ENCODE peak calls at places on chromosomes 2 and 18, in nine cellular contexts. T is neural crest cell, L is A549, S is BJ, B is heart left ventricle, C is SK-N-SH, O is AG04450, A is NB4, F is progenitor cell of endocrine pancreas. H is an unnamed sample.

GRCh38 chr2:96756788-96757476 is 3.8 kb upstream of the CNNM4 start:
- DNase-seq in T (no peak), L (no peak), S (no peak), B (no peak), C (no peak), O (no peak), A (no peak), F (no peak), H (no peak)

GRCh38 chr2:174572556-174572955 is 25.0 kb downstream of the WIPF1 start:
- DNase-seq in T (no peak), L (no peak), S (no peak), B (no peak), C (no peak), O (no peak), A (no peak), F (no peak), H (no peak)

GRCh38 chr2:26043862-26044736 is 10.2 kb downstream of the RAB10 start:
- DNase-seq in T (no peak), L (no peak), S (no peak), B (no peak), C (no peak), O (no peak), A (peak; percentile 51), F (no peak), H (no peak)

GRCh38 chr2:234595829-234596228 is 98.9 kb upstream of the ARL4C start:
- DNase-seq in T (no peak), L (no peak), S (peak; percentile 63), B (no peak), C (no peak), O (peak; percentile 86), A (no peak), F (no peak), H (peak; percentile 25)

GRCh38 chr2:85888745-85889647 is at the start of gene ST3GAL5:
- DNase-seq in T (peak; percentile 89), L (peak; percentile 81), S (no peak), B (peak; percentile 91), C (peak; percentile 97), O (no peak), A (peak; percentile 89), F (peak; percentile 92), H (peak; percentile 96)

GRCh38 chr2:19140463-19141208 is 217.8 kb downstream of the OSR1 start:
- DNase-seq in T (no peak), L (peak; percentile 92), S (peak; percentile 55), B (no peak), C (no peak), O (peak; percentile 80), A (no peak), F (no peak), H (no peak)

GRCh38 chr2:228700638-228701037 is 519.2 kb upstream of the SPHKAP start:
- DNase-seq in T (no peak), L (no peak), S (peak; percentile 47), B (no peak), C (no peak), O (no peak), A (no peak), F (no peak), H (no peak)

GRCh38 chr2:3463156-3463835 is 56.0 kb downstream of the ADI1 start:
- DNase-seq in T (no peak), L (no peak), S (no peak), B (no peak), C (no peak), O (no peak), A (no peak), F (no peak), H (no peak)

GRCh38 chr2:190467575-190468083 is 59.5 kb downstream of the MFSD6 start:
- DNase-seq in T (no peak), L (no peak), S (no peak), B (no peak), C (no peak), O (no peak), A (no peak), F (no peak), H (no peak)

GRCh38 chr2:113124181-113124961 is 3.0 kb upstream of the IL1RN start:
- DNase-seq in T (no peak), L (no peak), S (no peak), B (no peak), C (no peak), O (no peak), A (peak; percentile 88), F (no peak), H (peak; percentile 54)

GRCh38 chr2:216289470-216289869 is 82.8 kb downstream of the MARCHF4 start:
- DNase-seq in T (no peak), L (no peak), S (no peak), B (no peak), C (no peak), O (no peak), A (no peak), F (no peak), H (no peak)

GRCh38 chr2:172281648-172282576 is 145.5 kb upstream of the ITGA6 start:
- DNase-seq in T (no peak), L (no peak), S (no peak), B (no peak), C (no peak), O (peak; percentile 47), A (no peak), F (no peak), H (no peak)

GRCh38 chr2:2325538-2325937 is 5.5 kb downstream of the MYT1L start:
- DNase-seq in T (no peak), L (no peak), S (no peak), B (no peak), C (peak; percentile 40), O (no peak), A (no peak), F (no peak), H (no peak)

GRCh38 chr18:58231930-58232329 is 187.9 kb downstream of the NEDD4L start:
- DNase-seq in T (no peak), L (peak; percentile 19), S (no peak), B (no peak), C (no peak), O (no peak), A (peak; percentile 12), F (no peak), H (no peak)

GRCh38 chr2:238462782-238463396 is 36.2 kb downstream of the ASB1 start:
- DNase-seq in T (no peak), L (peak; percentile 22), S (no peak), B (no peak), C (peak; percentile 69), O (peak; percentile 11), A (peak; percentile 74), F (no peak), H (no peak)

GRCh38 chr18:37207343-37207742 is 358.3 kb downstream of the CELF4 start:
- DNase-seq in T (no peak), L (no peak), S (no peak), B (no peak), C (no peak), O (no peak), A (no peak), F (no peak), H (no peak)
- TF ChIP-seq CTCF in T (no peak), L (no peak), S (no peak), B (no peak), C (peak; percentile 6), O (no peak), A (no peak), F (no peak), H (no peak)

DNA sequence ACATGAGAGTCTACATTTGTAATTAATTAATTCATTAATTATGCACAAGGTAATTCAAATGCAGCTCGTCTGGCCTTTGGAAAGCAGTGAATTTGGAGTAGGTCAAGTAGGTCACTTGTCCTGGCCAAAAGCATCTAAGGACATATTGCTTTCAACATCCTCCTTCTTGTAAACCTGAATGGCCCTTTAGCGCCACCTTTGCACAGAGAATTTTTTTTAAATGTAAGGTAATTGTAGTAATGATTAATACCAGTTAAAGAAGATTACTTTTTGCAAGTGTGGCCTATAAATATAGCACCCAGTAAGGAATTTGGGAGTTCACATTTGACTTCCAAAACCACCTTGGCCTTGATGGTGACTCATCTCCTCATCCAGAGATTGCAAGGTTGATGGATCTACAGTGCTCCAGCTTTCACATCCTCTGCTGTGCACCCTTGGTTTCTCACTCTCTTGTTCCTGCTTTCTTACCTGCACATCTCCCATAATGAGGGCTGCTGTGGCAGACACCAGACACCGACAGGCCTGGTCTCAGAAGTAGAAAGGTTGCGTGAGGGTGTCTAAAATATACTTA is 481.7 kb downstream of the TGIF1 start:
- DNase-seq in T (no peak), L (no peak), S (no peak), B (no peak), C (no peak), O (no peak), A (no peak), F (no peak), H (no peak)
- TF ChIP-seq CTCF in T (no peak), L (no peak), S (no peak), B (no peak), C (no peak), O (no peak), A (no peak), F (no peak), H (no peak)

GRCh38 chr2:231716641-231717280 is 8.4 kb downstream of the PTMA start:
- DNase-seq in T (no peak), L (no peak), S (no peak), B (no peak), C (no peak), O (no peak), A (no peak), F (no peak), H (no peak)

GRCh38 chr2:231713738-231714638 is 5.7 kb downstream of the PTMA start:
- DNase-seq in T (peak; percentile 92), L (peak; percentile 88), S (no peak), B (peak; percentile 86), C (peak; percentile 88), O (peak; percentile 72), A (peak; percentile 95), F (peak; percentile 74), H (peak; percentile 95)

GRCh38 chr2:231714639-231715498 is 6.5 kb downstream of the PTMA start:
- DNase-seq in T (peak; percentile 89), L (peak; percentile 65), S (no peak), B (peak; percentile 68), C (peak; percentile 76), O (no peak), A (peak; percentile 87), F (peak; percentile 81), H (no peak)

GRCh38 chr2:231715988-231716616 is 7.8 kb downstream of the PTMA start:
- DNase-seq in T (no peak), L (no peak), S (no peak), B (no peak), C (no peak), O (no peak), A (peak; percentile 57), F (no peak), H (no peak)

DNA sequence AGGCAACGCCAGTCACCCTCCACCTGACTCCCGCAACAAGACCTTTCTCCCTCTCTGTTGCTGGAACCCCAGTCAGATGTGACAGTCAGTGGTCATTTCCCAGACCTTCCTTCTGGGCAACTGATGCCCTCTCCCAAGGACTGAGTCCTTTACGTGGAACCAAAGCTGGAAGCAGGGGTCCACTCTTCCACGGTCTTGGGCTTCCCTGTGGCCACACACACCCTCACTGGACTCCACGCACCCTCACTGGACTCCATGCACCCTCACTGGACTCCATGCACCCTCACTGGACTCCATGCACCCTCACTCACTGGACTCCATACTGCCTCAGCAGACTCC is 7.1 kb downstream of the PTMA start:
- DNase-seq in T (no peak), L (no peak), S (no peak), B (no peak), C (no peak), O (no peak), A (no peak), F (no peak), H (no peak)
- TF ChIP-seq CTCF in T (no peak), L (peak; percentile 24), S (no peak), B (no peak), C (no peak), O (no peak), A (no peak), F (no peak), H (no peak)

GRCh38 chr2:105179469-105180372 is 61.8 kb upstream of the GPR45 start:
- DNase-seq in T (no peak), L (peak; percentile 65), S (no peak), B (peak; percentile 18), C (peak; percentile 28), O (peak; percentile 21), A (peak; percentile 77), F (no peak), H (no peak)
- TF ChIP-seq CTCF in T (peak; percentile 30), L (peak; percentile 60), S (peak; percentile 46), B (no peak), C (peak; percentile 55), O (peak; percentile 47), A (peak; percentile 76), F (peak; percentile 39), H (peak; percentile 49)